ENCODE peak calls at places on chromosomes 16 and 17, in ten cellular contexts. A, X, Q, V, F, P, D, I, S and Z are unnamed samples.

GRCh38 chr17:7111784-7112526 is 2.7 kb downstream of the ASGR2 start:
- DNase-seq in V (no peak), Q (no peak), S (no peak), D (no peak), I (no peak), X (no peak), P (no peak), A (no peak), F (no peak), Z (peak; percentile 6)

GRCh38 chr16:87918866-87919680 is 17.3 kb downstream of the CA5A start:
- DNase-seq in D (no peak), V (no peak), A (no peak), X (no peak), P (no peak), F (no peak), I (no peak), S (no peak), Q (no peak), Z (no peak)

GRCh38 chr17:75915268-75915667 is 10.6 kb upstream of the MRPL38 start:
- DNase-seq in V (no peak), F (no peak), I (no peak), S (no peak), P (no peak), A (no peak), D (no peak), X (no peak), Q (no peak), Z (no peak)

GRCh38 chr17:19247423-19247822 is 10.3 kb downstream of the EPN2 start:
- DNase-seq in F (no peak), V (no peak), Q (no peak), P (no peak), I (no peak), D (no peak), S (no peak), X (no peak), A (no peak), Z (peak; percentile 89)

GRCh38 chr16:86396318-86396882 is 113.9 kb upstream of the FOXF1 start:
- DNase-seq in D (no peak), F (no peak), V (no peak), X (no peak), Q (no peak), P (no peak), I (no peak), S (no peak), A (no peak), Z (no peak)

GRCh38 chr16:1906846-1907165 is 11.4 kb downstream of the HS3ST6 start:
- DNase-seq in F (no peak), X (no peak), P (no peak), A (no peak), Q (no peak), I (no peak), S (no peak), D (peak; percentile 5), V (no peak), Z (no peak)

GRCh38 chr16:31023252-31023602 is 10.1 kb upstream of the STX4 start:
- DNase-seq in I (no peak), X (no peak), V (no peak), P (no peak), S (no peak), F (no peak), A (no peak), D (no peak), Q (no peak), Z (no peak)

GRCh38 chr16:1194665-1195392 is 30.2 kb downstream of the TPSG1 start:
- DNase-seq in P (peak; percentile 52), F (no peak), S (no peak), X (peak; percentile 49), A (no peak), I (no peak), Q (peak; percentile 37), D (peak; percentile 92), V (peak; percentile 35), Z (no peak)

GRCh38 chr16:20129375-20129774 is 55.7 kb upstream of the GPR139 start:
- DNase-seq in P (no peak), D (no peak), S (no peak), V (no peak), F (no peak), I (no peak), Q (no peak), A (no peak), X (no peak), Z (no peak)

GRCh38 chr16:24810951-24811843 is 34.6 kb upstream of the SLC5A11 start:
- DNase-seq in X (no peak), S (no peak), P (no peak), I (no peak), Q (no peak), V (no peak), F (no peak), A (no peak), D (no peak), Z (no peak)

GRCh38 chr17:82242977-82243647 is 14.3 kb downstream of the SLC16A3 start:
- DNase-seq in A (peak; percentile 66), S (peak; percentile 54), Q (no peak), P (no peak), F (peak; percentile 92), D (no peak), I (no peak), V (no peak), X (no peak), Z (peak; percentile 59)

GRCh38 chr17:83133302-83134121 is 54.1 kb downstream of the METRNL start:
- DNase-seq in F (peak; percentile 54), A (no peak), S (peak; percentile 52), D (no peak), P (no peak), V (no peak), I (no peak), Q (no peak), X (no peak), Z (no peak)

GRCh38 chr16:17414421-17414820 is 56.3 kb downstream of the XYLT1 start:
- DNase-seq in P (no peak), I (peak; percentile 31), S (no peak), X (peak; percentile 35), F (no peak), Q (peak; percentile 8), D (no peak), V (peak; percentile 42), A (no peak), Z (no peak)